ENCODE peak calls at places on chromosome 20, in four cellular contexts. W is neuronal stem cell, Y is mesendoderm, H is H9. A is an unnamed sample.

GRCh38 chr20:21031666-21032065 is 74.5 kb downstream of the LINC00237 start:
- DNase-seq in W (no peak), Y (no peak), H (no peak), A (no peak)

GRCh38 chr20:44600758-44601562 is 18.6 kb downstream of the PKIG start:
- DNase-seq in W (no peak), Y (no peak), H (no peak), A (no peak)

GRCh38 chr20:21739161-21739560 is 33.7 kb downstream of the PAX1 start:
- DNase-seq in W (no peak), Y (no peak), H (no peak), A (no peak)

GRCh38 chr20:62991863-62992262 is 14.9 kb downstream of the BHLHE23 start:
- DNase-seq in W (no peak), Y (no peak), H (no peak), A (no peak)

GRCh38 chr20:61353996-61354390 is 101.9 kb downstream of the CDH4 start:
- DNase-seq in W (no peak), Y (no peak), H (no peak), A (no peak)

GRCh38 chr20:32535316-32535952 is 49.7 kb downstream of the NOL4L start:
- DNase-seq in W (no peak), Y (no peak), H (no peak), A (no peak)

GRCh38 chr20:14724036-14724435 is 386.6 kb upstream of the FLRT3 start:
- DNase-seq in W (no peak), Y (no peak), H (no peak), A (no peak)

GRCh38 chr20:4828830-4829493 is 107.3 kb downstream of the PRND start:
- DNase-seq in W (no peak), Y (no peak), H (no peak), A (no peak)

GRCh38 chr20:19699132-19699971 is 58.7 kb upstream of the RIN2 start:
- DNase-seq in W (no peak), Y (peak), H (no peak), A (peak)

GRCh38 chr20:33490023-33490933 is at the start of gene CBFA2T2:
- DNase-seq in W (no peak), Y (no peak), H (no peak), A (peak)

GRCh38 chr20:19406371-19406770 is 193.9 kb downstream of the SLC24A3 start:
- DNase-seq in W (no peak), Y (no peak), H (no peak), A (no peak)

GRCh38 chr20:22688485-22688884 is 104.1 kb upstream of the FOXA2 start:
- DNase-seq in W (no peak), Y (no peak), H (no peak), A (no peak)

GRCh38 chr20:43752561-43753301 is 25.9 kb upstream of the GTSF1L start:
- DNase-seq in W (no peak), Y (no peak), H (no peak), A (peak)

GRCh38 chr20:43379239-43379917 is 78.3 kb upstream of the SRSF6 start:
- DNase-seq in W (no peak), Y (no peak), H (no peak), A (no peak)

GRCh38 chr20:64223526-64224067 is 32.0 kb upstream of the PCMTD2 start:
- DNase-seq in W (peak), Y (peak), H (peak), A (peak)

GRCh38 chr20:1804554-1804956 is 90.7 kb upstream of the SIRPA start:
- DNase-seq in W (no peak), Y (no peak), H (no peak), A (no peak)

GRCh38 chr20:63980317-63980805 is 571 bp upstream of the PRPF6 start:
- DNase-seq in W (no peak), Y (no peak), H (no peak), A (no peak)

GRCh38 chr20:58852559-58853271 is at the start of gene GNAS:
- DNase-seq in W (peak), Y (peak), H (peak), A (peak)

GRCh38 chr20:5402903-5403531 is 86.3 kb upstream of the PROKR2 start:
- DNase-seq in W (peak), Y (peak), H (peak), A (peak)

GRCh38 chr20:1876975-1877603 is 18.1 kb upstream of the SIRPA start:
- DNase-seq in W (peak), Y (no peak), H (no peak), A (no peak)

GRCh38 chr20:38057351-38057972 is 23.9 kb downstream of the RPRD1B start:
- DNase-seq in W (peak), Y (peak), H (peak), A (peak)

GRCh38 chr20:32326507-32326851 is 31.7 kb upstream of the ASXL1 start:
- DNase-seq in W (no peak), Y (no peak), H (no peak), A (peak)

GRCh38 chr20:10605547-10606195 is 68.1 kb downstream of the JAG1 start:
- DNase-seq in W (no peak), Y (no peak), H (no peak), A (no peak)
- H2BK120ac ChIP-seq in W (no peak), Y (no peak), H (no peak), A (no peak)

DNA sequence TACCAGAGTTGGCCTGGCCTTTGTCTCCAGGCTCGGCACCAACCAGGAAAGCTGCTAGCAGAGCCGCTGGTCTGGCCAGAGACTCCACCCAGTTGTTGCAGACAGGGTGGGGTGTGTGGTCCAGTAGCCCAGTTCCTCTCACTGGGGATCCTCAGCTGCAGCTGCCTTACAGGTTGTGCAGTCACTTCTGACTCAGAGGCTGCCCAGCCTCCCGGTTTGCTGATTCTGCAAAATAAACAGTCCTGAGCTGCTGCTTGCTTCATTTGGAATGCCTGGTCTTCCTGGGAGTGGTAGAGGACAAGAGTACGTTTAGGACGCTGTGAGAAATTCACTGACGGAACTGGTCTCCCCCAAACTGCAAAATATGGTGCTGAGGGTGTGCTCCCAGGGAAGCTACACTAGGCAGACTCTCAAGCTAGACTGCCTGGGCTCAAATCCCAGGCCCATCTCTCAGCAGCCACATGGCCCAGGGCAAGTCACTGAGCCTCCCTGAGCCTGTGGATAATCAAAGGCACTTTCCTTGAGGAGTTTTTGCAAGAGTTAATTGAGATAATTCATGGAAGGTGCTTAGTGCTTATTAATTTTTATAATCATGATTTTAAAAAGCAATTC is 246.1 kb downstream of the TFAP2C start:
- DNase-seq in W (no peak), Y (peak), H (peak), A (peak)
- H4K8ac ChIP-seq in W (peak), Y (no peak), H (no peak), A (peak)

GRCh38 chr20:41287327-41287726 is 30.2 kb downstream of the ZHX3 start:
- DNase-seq in W (no peak), Y (no peak), H (no peak), A (peak)
- H2BK120ac ChIP-seq in W (no peak), Y (no peak), H (no peak), A (no peak)

GRCh38 chr20:50730765-50731054 is 670 bp upstream of the PARD6B start:
- DNase-seq in W (no peak), Y (no peak), H (no peak), A (no peak)

GRCh38 chr20:50731930-50732690 is 730 bp downstream of the PARD6B start:
- DNase-seq in W (peak), Y (peak), H (peak), A (no peak)

GRCh38 chr20:50729925-50730764 is 1.2 kb upstream of the PARD6B start:
- DNase-seq in W (no peak), Y (peak), H (peak), A (peak)

GRCh38 chr20:50728981-50729874 is 2.2 kb upstream of the PARD6B start:
- DNase-seq in W (no peak), Y (no peak), H (peak), A (peak)

GRCh38 chr20:50731055-50731929 is at the start of gene PARD6B:
- DNase-seq in W (peak), Y (peak), H (peak), A (peak)
- H4K8ac ChIP-seq in W (no peak), Y (peak), H (no peak), A (peak)

DNA sequence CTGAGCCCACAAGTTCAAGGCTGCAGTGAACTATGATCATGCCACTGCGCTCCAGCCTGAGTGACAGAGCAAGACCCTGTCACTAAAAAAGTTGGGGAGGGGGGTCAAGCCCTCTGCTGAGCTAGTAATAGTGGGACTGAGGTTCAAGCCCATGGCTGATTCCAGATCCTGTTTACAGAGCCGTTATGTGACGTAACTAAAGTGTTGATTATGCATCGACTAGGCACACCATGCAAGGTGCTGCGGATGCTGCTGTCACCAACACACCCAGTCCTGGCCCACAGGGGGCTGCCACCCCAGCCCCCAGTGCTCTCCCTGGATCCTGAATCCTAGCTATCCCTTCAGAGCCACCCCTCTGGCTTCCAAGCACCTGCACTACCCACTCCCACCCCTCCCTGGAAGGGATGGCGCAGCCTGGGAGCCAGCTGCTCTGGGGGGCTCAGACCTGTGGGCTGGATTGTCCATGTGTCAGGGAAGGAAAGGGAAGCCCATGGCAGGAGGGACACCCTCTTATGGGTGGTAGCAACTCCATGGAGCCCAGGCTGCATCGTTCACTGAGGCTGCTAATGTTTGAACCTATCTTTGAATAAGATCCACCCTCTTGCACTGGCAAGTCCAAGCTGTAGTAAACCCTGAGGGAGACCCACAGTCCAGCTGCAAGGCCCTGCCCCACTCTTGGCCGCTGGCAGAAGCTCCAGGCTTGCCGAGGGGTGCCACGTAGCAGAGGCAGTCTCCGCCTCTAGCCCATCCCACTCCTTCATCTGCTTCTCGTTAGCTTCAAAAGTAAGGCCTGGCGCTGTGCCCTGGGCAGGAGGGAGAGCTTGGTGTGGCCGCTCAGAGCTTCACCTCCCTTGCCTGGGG is 95.0 kb downstream of the SNX5 start:
- DNase-seq in W (no peak), Y (no peak), H (peak), A (peak)
- H2BK120ac ChIP-seq in W (no peak), Y (no peak), H (no peak), A (no peak)

GRCh38 chr20:57143173-57143572 is 123.3 kb downstream of the BMP7 start:
- DNase-seq in W (no peak), Y (no peak), H (no peak), A (no peak)

GRCh38 chr20:57140416-57140965 is 126.0 kb downstream of the BMP7 start:
- DNase-seq in W (no peak), Y (no peak), H (no peak), A (no peak)

GRCh38 chr20:57145089-57145631 is 121.3 kb downstream of the BMP7 start:
- DNase-seq in W (no peak), Y (no peak), H (no peak), A (no peak)

GRCh38 chr20:57141492-57141891 is 124.9 kb downstream of the BMP7 start:
- DNase-seq in W (no peak), Y (no peak), H (no peak), A (no peak)

DNA sequence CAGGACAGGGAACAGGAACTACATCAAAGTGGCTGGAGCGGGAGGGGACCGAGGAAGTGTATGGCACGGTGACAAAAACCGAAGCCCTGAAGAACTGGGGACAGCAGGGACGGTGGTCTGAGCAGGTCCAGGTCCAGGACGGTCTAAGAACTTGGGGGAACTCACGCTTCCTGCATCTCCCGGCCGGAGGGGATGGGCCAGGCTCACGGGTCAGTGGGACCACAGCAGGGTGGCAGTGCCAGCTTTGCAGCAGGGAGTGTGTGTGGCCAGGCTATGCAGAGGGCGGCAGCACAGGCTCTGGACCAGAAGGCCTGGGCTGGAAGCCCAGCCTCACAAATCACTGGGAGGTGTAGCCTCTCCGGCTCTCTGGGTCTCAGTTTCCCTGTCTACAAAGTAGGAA is 123.8 kb downstream of the BMP7 start:
- DNase-seq in W (no peak), Y (no peak), H (no peak), A (no peak)
- H4K8ac ChIP-seq in W (no peak), Y (no peak), H (no peak), A (no peak)

GRCh38 chr20:50278684-50279531 is 88.3 kb downstream of the CEBPB start:
- DNase-seq in W (no peak), Y (no peak), H (no peak), A (peak)

GRCh38 chr20:50278377-50278683 is 87.7 kb downstream of the CEBPB start:
- DNase-seq in W (no peak), Y (no peak), H (no peak), A (no peak)

GRCh38 chr20:50276119-50277063 is 85.8 kb downstream of the CEBPB start:
- DNase-seq in W (no peak), Y (no peak), H (no peak), A (no peak)

GRCh38 chr20:50277064-50277415 is 86.4 kb downstream of the CEBPB start:
- DNase-seq in W (no peak), Y (no peak), H (no peak), A (no peak)

GRCh38 chr20:50277460-50278376 is 87.1 kb downstream of the CEBPB start:
- DNase-seq in W (no peak), Y (no peak), H (no peak), A (peak)
- H2BK120ac ChIP-seq in W (no peak), Y (no peak), H (no peak), A (peak)

GRCh38 chr20:39909447-39909846 is 779.6 kb downstream of the MAFB start:
- DNase-seq in W (no peak), Y (no peak), H (no peak), A (no peak)

GRCh38 chr20:39916236-39916635 is 772.8 kb downstream of the MAFB start:
- DNase-seq in W (no peak), Y (peak), H (no peak), A (no peak)

GRCh38 chr20:39913274-39913673 is 775.8 kb downstream of the MAFB start:
- DNase-seq in W (no peak), Y (peak), H (no peak), A (no peak)

GRCh38 chr20:39911497-39911896 is 777.5 kb downstream of the MAFB start:
- DNase-seq in W (no peak), Y (no peak), H (no peak), A (no peak)

DNA sequence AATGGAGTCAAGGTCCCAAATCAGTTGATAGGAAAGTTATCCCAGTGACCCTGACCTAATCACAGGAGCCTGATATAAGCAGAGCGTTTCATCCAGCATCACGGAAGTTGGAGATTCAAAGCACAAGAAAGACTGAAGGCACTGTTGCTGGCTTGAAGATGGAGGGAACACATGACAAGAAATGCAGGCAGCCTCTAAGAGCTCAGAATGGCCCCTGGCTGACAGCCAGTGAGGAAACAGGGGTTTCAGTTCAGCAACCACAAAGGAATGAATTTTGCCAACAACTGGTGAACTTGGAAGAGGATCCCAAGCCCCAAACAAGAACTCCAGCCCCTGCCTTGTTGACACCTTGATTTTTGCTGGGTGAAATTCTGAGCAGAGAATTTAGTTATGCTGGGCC is 778.5 kb downstream of the MAFB start:
- DNase-seq in W (no peak), Y (no peak), H (no peak), A (no peak)
- H4K8ac ChIP-seq in W (no peak), Y (no peak), H (no peak), A (no peak)

GRCh38 chr20:49810491-49811190 is 2.0 kb upstream of the SLC9A8 start:
- DNase-seq in W (no peak), Y (peak), H (no peak), A (no peak)

GRCh38 chr20:49814057-49814675 is 1.5 kb downstream of the SLC9A8 start:
- DNase-seq in W (no peak), Y (no peak), H (no peak), A (no peak)

GRCh38 chr20:49811825-49812462 is 684 bp upstream of the SLC9A8 start:
- DNase-seq in W (peak), Y (peak), H (no peak), A (peak)

GRCh38 chr20:49812463-49813304 is at the start of gene SLC9A8:
- DNase-seq in W (peak), Y (peak), H (peak), A (peak)

DNA sequence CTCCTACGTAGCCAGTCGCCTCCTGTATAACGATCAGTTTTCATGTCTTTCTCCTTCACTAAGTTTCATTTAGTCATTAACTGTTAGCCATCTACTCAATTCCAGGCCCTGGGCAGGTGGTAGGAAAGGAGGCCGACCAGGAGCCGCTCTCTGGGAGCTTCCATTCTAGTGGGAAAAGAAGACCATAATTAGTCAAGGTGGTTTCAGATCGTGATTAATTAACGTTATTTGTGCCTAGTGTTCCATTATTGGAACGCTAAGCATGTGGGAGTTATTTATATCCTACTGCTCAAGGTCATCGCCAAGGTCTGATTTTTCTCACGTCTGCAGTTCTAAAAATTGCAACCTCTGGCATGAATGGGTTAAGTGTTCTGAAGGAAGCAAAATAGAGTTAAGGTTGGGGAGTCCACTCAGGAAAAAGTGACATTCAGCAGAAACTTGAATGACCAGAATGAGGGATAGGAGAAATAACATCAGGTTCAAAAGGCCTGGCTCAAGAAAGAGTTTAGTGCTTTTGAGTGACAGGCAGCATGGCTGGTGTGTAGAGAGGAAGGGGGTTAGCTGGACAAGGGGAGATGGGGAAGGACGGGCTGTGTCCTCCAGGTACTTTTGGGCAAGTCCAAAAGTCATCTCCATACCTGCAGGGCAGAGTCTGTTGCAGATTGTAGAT is 812 bp downstream of the SLC9A8 start:
- DNase-seq in W (no peak), Y (no peak), H (no peak), A (no peak)
- H2BK120ac ChIP-seq in W (no peak), Y (no peak), H (no peak), A (no peak)

GRCh38 chr20:47282864-47283263 is 73.6 kb downstream of the ZMYND8 start:
- DNase-seq in W (no peak), Y (no peak), H (no peak), A (no peak)
- H4K8ac ChIP-seq in W (no peak), Y (no peak), H (no peak), A (no peak)